ENCODE peak calls at places on chromosome 16, in six cellular contexts. X is SK-N-SH, J is neuronal stem cell, Q is fibroblast of lung, F is neural progenitor cell, I is IMR-90. A is an unnamed sample.
A peak's percentile ranks its signal among the peaks of the same experiment; 100 is the strongest.

GRCh38 chr16:55730115-55730514 is 74.3 kb downstream of the SLC6A2 start:
- DNase-seq in X (no peak), J (no peak), Q (no peak), F (no peak), I (no peak), A (no peak)

GRCh38 chr16:21684199-21684598 is 20.4 kb downstream of the OTOA start:
- DNase-seq in X (peak; percentile 42), J (no peak), Q (no peak), F (peak; percentile 33), I (no peak), A (no peak)

GRCh38 chr16:86063696-86064405 is 164.9 kb downstream of the IRF8 start:
- DNase-seq in X (no peak), J (no peak), Q (no peak), F (no peak), I (no peak), A (no peak)

GRCh38 chr16:86628614-86629013 is 50.3 kb downstream of the FOXL1 start:
- DNase-seq in X (no peak), J (no peak), Q (peak; percentile 73), F (no peak), I (peak; percentile 69), A (no peak)

GRCh38 chr16:72824761-72825160 is 223.2 kb downstream of the ZFHX3 start:
- DNase-seq in X (no peak), J (no peak), Q (no peak), F (no peak), I (no peak), A (no peak)

GRCh38 chr16:2039286-2040030 is 8.2 kb downstream of the NTHL1 start:
- DNase-seq in X (peak; percentile 83), J (no peak), Q (peak; percentile 36), F (no peak), I (peak; percentile 93), A (peak; percentile 96)

GRCh38 chr16:22693670-22694340 is 120.2 kb upstream of the HS3ST2 start:
- DNase-seq in X (no peak), J (no peak), Q (no peak), F (no peak), I (no peak), A (no peak)

GRCh38 chr16:17590711-17591654 is 120.2 kb upstream of the XYLT1 start:
- DNase-seq in X (no peak), J (no peak), Q (peak; percentile 37), F (no peak), I (no peak), A (no peak)

GRCh38 chr16:70457446-70457845 is 3.1 kb downstream of the FCSK start:
- DNase-seq in X (no peak), J (no peak), Q (no peak), F (no peak), I (no peak), A (no peak)

GRCh38 chr16:50395763-50396710 is 27.2 kb upstream of the BRD7 start:
- DNase-seq in X (no peak), J (no peak), Q (no peak), F (no peak), I (no peak), A (no peak)

GRCh38 chr16:4586297-4586696 is 28.4 kb downstream of the UBALD1 start:
- DNase-seq in X (no peak), J (no peak), Q (no peak), F (no peak), I (no peak), A (no peak)

GRCh38 chr16:26316683-26317464 is 625.1 kb downstream of the HS3ST4 start:
- DNase-seq in X (no peak), J (peak; percentile 42), Q (no peak), F (peak; percentile 78), I (no peak), A (no peak)

GRCh38 chr16:50858877-50859627 is 117.2 kb downstream of the CYLD start:
- DNase-seq in X (no peak), J (no peak), Q (no peak), F (no peak), I (no peak), A (no peak)

GRCh38 chr16:53085539-53086450 is 31.0 kb downstream of the CHD9 start:
- DNase-seq in X (peak; percentile 57), J (no peak), Q (peak; percentile 14), F (no peak), I (no peak), A (peak; percentile 90)

GRCh38 chr16:80656731-80657150 is 115.9 kb downstream of the DYNLRB2 start:
- DNase-seq in X (no peak), J (no peak), Q (no peak), F (peak; percentile 32), I (no peak), A (no peak)

GRCh38 chr16:61892531-61892930 is 143.7 kb downstream of the CDH8 start:
- DNase-seq in X (no peak), J (no peak), Q (no peak), F (no peak), I (no peak), A (no peak)

GRCh38 chr16:21613361-21613760 is 14.0 kb downstream of the METTL9 start:
- DNase-seq in X (no peak), J (no peak), Q (no peak), F (no peak), I (no peak), A (no peak)

GRCh38 chr16:25258856-25259179 is 1.2 kb upstream of the ZKSCAN2 start:
- DNase-seq in X (no peak), J (no peak), Q (no peak), F (no peak), I (no peak), A (no peak)

GRCh38 chr16:80147021-80147680 is 393.6 kb upstream of the DYNLRB2 start:
- DNase-seq in X (no peak), J (no peak), Q (peak; percentile 33), F (no peak), I (no peak), A (no peak)

GRCh38 chr16:51818342-51818944 is 667.4 kb upstream of the SALL1 start:
- DNase-seq in X (peak; percentile 28), J (peak; percentile 52), Q (peak; percentile 18), F (peak; percentile 74), I (peak; percentile 73), A (peak; percentile 67)

GRCh38 chr16:71526111-71526998 is at the start of gene CHST4:
- DNase-seq in X (no peak), J (peak; percentile 20), Q (peak; percentile 74), F (peak; percentile 68), I (peak; percentile 57), A (peak; percentile 63)

GRCh38 chr16:1687427-1688316 is 9.6 kb downstream of the JPT2 start:
- DNase-seq in X (no peak), J (no peak), Q (no peak), F (no peak), I (no peak), A (no peak)

GRCh38 chr16:79372504-79373184 is 227.9 kb downstream of the MAF start:
- DNase-seq in X (no peak), J (no peak), Q (peak; percentile 61), F (no peak), I (no peak), A (no peak)

GRCh38 chr16:78577597-78577996 is 478.1 kb downstream of the WWOX start:
- DNase-seq in X (no peak), J (no peak), Q (no peak), F (no peak), I (no peak), A (no peak)

GRCh38 chr16:88754912-88755744 is 29.9 kb downstream of the PIEZO1 start:
- DNase-seq in X (peak; percentile 84), J (no peak), Q (peak; percentile 77), F (peak; percentile 80), I (peak; percentile 63), A (peak; percentile 34)

GRCh38 chr16:72256398-72257048 is 84.6 kb upstream of the PMFBP1 start:
- DNase-seq in X (no peak), J (no peak), Q (peak; percentile 82), F (no peak), I (peak; percentile 73), A (peak; percentile 74)

GRCh38 chr16:87806246-87806607 is 40.4 kb upstream of the KLHDC4 start:
- DNase-seq in X (no peak), J (no peak), Q (peak; percentile 43), F (no peak), I (peak; percentile 54), A (peak; percentile 58)

GRCh38 chr16:58679763-58680162 is 4.8 kb downstream of the SLC38A7 start:
- DNase-seq in X (no peak), J (no peak), Q (no peak), F (no peak), I (no peak), A (no peak)

GRCh38 chr16:56577300-56577625 is 12.1 kb upstream of the MT3 start:
- DNase-seq in X (no peak), J (no peak), Q (no peak), F (no peak), I (no peak), A (no peak)

GRCh38 chr16:87375426-87376135 is 8.0 kb downstream of the FBXO31 start:
- DNase-seq in X (no peak), J (no peak), Q (peak; percentile 65), F (peak; percentile 1), I (peak; percentile 55), A (peak; percentile 54)

DNA sequence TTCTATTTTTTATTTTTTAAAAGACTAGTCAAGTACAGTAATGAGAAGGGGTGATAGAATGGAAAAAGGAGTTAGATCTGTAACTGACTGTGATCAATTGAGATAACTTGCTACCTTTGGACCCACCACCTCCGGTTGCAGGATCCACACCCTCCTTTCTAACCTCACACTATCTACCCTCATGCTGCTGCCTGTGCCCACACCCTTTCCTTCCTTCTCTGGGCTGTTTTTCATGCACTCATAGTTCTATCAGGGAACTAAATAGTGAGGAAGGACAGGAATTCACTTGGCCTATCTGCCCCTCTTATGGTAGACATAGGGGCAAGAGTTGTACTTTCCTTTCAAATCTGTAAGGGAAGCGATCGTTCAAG is 172.3 kb downstream of the KATNIP start:
- DNase-seq in X (no peak), J (no peak), Q (no peak), F (no peak), I (no peak), A (no peak)
- H3K4me3 ChIP-seq in X (no peak overlapping the region), J (no peak overlapping the region), Q (no peak overlapping the region), F (no peak overlapping the region), I (no peak overlapping the region), A (no peak overlapping the region)

DNA sequence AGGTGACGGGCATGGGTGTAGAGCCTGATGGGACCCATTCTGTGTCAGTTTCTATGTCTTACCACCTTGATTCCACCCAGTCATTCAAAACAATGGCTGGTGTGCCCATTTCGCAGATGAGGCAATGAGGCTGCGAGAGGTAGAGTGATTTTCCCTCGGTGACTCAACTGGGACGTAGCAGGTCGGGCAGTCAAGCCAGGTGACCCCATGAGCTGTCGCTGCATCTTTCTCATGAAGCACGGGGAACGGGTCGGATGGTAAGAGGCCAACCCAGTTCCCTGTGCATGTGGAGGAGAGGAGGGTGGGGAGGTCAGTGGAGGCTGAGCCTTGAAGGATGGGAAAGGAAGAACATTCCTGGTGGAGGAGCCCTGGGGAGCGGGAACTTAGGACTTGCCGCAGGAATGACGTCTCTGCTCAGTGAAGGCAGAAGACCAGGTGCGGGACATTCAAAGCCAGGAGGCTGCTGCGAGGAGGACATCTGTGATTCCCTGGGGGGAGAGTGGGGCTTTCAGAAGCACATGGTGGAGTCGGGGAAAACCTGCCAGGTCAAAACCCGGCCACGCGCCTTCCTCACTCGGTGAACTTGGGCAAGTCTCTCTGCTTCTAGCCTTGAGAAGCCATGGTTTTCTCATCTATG is 1.1 kb downstream of the IL21R start:
- DNase-seq in X (no peak), J (no peak), Q (no peak), F (no peak), I (no peak), A (no peak)
- H3K9ac ChIP-seq in X (no peak overlapping the region), J (no peak overlapping the region), Q (no peak overlapping the region), F (no peak overlapping the region), I (no peak overlapping the region), A (no peak overlapping the region)

GRCh38 chr16:31386157-31386984 is 6.8 kb upstream of the ITGAD start:
- DNase-seq in X (no peak), J (no peak), Q (peak; percentile 71), F (no peak), I (peak; percentile 72), A (peak; percentile 50)
- H3K4me1 ChIP-seq in X (no peaks in the 10 kb centered on the region), J (no peaks in the 10 kb centered on the region), Q (no peaks in the 10 kb centered on the region), F (no peaks in the 10 kb centered on the region), I (no peaks in the 10 kb centered on the region), A (peaks cover 7% of the 10 kb centered on the region)

GRCh38 chr16:74461826-74462225 is 40.5 kb upstream of the CLEC18B start:
- DNase-seq in X (no peak), J (no peak), Q (peak; percentile 78), F (no peak), I (no peak), A (no peak)
- H3K4me3 ChIP-seq in X (no peak overlapping the region), J (no peak overlapping the region), Q (no peak overlapping the region), F (no peak overlapping the region), I (no peak overlapping the region), A (no peak overlapping the region)

A was measured in adipocyte.